ENCODE peak calls at places on chromosomes 16 and 17, in four cellular contexts. One of them, this sample, is unnamed.

GRCh38 chr16:50884066-50884860 is 142.4 kb downstream of the CYLD start:
- DNase-seq in uterus: no peak
- DNase-seq in spleen: no peak
- DNase-seq in endothelial cell: peak; percentile 63
- DNase-seq in this sample: peak; percentile 65

GRCh38 chr16:51112311-51112710 is 38.8 kb downstream of the SALL1 start:
- DNase-seq in uterus: no peak
- DNase-seq in spleen: no peak
- DNase-seq in endothelial cell: no peak
- DNase-seq in this sample: no peak

GRCh38 chr16:68086336-68086821 is 1.2 kb downstream of the NFATC3 start:
- DNase-seq in uterus: no peak
- DNase-seq in spleen: no peak
- DNase-seq in endothelial cell: no peak
- DNase-seq in this sample: no peak

GRCh38 chr16:58264961-58265479 is 29.8 kb downstream of the PRSS54 start:
- DNase-seq in uterus: no peak
- DNase-seq in spleen: no peak
- DNase-seq in endothelial cell: no peak
- DNase-seq in this sample: peak; percentile 43

GRCh38 chr16:28304214-28304613 is 11.9 kb downstream of the SBK1 start:
- DNase-seq in uterus: no peak
- DNase-seq in spleen: no peak
- DNase-seq in endothelial cell: peak; percentile 57
- DNase-seq in this sample: peak; percentile 33

GRCh38 chr17:58224315-58224714 is 5.3 kb upstream of the MKS1 start:
- DNase-seq in uterus: no peak
- DNase-seq in spleen: no peak
- DNase-seq in endothelial cell: no peak
- DNase-seq in this sample: no peak

GRCh38 chr17:42387221-42387657 is 1.0 kb downstream of the STAT3 start:
- DNase-seq in uterus: peak; percentile 45
- DNase-seq in spleen: no peak
- DNase-seq in endothelial cell: no peak
- DNase-seq in this sample: no peak

GRCh38 chr16:47260496-47260895 is 116.8 kb upstream of the NETO2 start:
- DNase-seq in uterus: no peak
- DNase-seq in spleen: no peak
- DNase-seq in endothelial cell: no peak
- DNase-seq in this sample: no peak

GRCh38 chr16:53717577-53717976 is 13.6 kb downstream of the FTO start:
- DNase-seq in uterus: no peak
- DNase-seq in spleen: no peak
- DNase-seq in endothelial cell: no peak
- DNase-seq in this sample: no peak

GRCh38 chr16:84839956-84840355 is 20.2 kb downstream of the CRISPLD2 start:
- DNase-seq in uterus: no peak
- DNase-seq in spleen: no peak
- DNase-seq in endothelial cell: no peak
- DNase-seq in this sample: no peak

GRCh38 chr16:4346205-4346781 is 4.8 kb downstream of the PAM16 start:
- DNase-seq in uterus: no peak
- DNase-seq in spleen: no peak
- DNase-seq in endothelial cell: no peak
- DNase-seq in this sample: no peak

GRCh38 chr16:17784073-17784472 is 313.3 kb upstream of the XYLT1 start:
- DNase-seq in uterus: no peak
- DNase-seq in spleen: no peak
- DNase-seq in endothelial cell: peak; percentile 9
- DNase-seq in this sample: no peak

GRCh38 chr17:61782683-61783082 is 80.6 kb downstream of the BRIP1 start:
- DNase-seq in uterus: no peak
- DNase-seq in spleen: no peak
- DNase-seq in endothelial cell: no peak
- DNase-seq in this sample: no peak

GRCh38 chr16:73126453-73126853 is 78.5 kb upstream of the ZFHX3 start:
- DNase-seq in uterus: peak; percentile 70
- DNase-seq in spleen: no peak
- DNase-seq in endothelial cell: no peak
- DNase-seq in this sample: peak; percentile 7

GRCh38 chr17:57305918-57306317 is 49.6 kb downstream of the MSI2 start:
- DNase-seq in uterus: no peak
- DNase-seq in spleen: no peak
- DNase-seq in endothelial cell: no peak
- DNase-seq in this sample: no peak

GRCh38 chr17:78396436-78397335 is 18.2 kb downstream of the PGS1 start:
- DNase-seq in uterus: no peak
- DNase-seq in spleen: no peak
- DNase-seq in endothelial cell: no peak
- DNase-seq in this sample: no peak

GRCh38 chr16:2339521-2340484 is 725 bp downstream of the ABCA3 start:
- DNase-seq in uterus: peak; percentile 43
- DNase-seq in spleen: peak; percentile 85
- DNase-seq in endothelial cell: peak; percentile 42
- DNase-seq in this sample: peak; percentile 53
- TF ChIP-seq CTCF in uterus: no peak
- TF ChIP-seq CTCF in spleen: no peak
- TF ChIP-seq CTCF in endothelial cell: no peak
- TF ChIP-seq CTCF in this sample: no peak

DNA sequence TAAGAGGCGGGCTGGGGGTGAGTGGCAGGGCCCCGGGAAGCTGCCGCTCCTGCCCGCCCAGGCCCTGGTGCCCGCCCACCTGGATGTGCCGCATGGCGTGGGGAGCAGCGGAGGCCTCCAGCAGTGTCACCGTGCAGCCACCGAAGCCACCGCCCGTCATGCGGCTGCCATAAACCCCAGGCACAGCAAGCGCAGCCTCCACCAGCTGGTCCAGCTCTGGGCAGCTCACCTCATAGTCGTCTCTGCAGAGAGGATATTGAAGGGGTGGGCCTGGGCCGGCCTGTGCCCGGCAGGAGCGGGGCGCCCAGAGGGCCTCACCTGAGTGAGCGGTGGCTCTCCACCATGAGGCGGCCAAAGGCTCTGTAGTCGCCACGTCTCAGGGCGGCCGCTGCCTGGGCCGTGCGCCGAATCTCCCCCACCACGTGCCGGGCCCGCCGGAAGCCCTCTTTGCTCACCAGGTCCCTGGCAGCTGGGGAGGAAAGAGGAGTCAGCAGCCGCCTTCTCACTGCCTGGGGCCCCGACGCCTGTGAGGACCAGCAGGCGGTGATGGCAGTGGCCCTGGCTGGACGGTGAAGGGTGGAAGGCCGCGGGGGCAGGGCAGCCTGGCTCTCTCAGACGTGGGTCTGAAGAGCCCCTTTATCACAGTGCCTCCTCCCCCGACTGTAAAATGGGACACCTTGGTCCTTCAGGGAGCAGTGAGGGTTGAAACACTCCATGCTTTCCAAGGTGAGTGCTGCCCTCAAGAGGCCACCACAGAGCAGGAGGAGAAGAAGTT is 6.7 kb downstream of the GALK1 start:
- DNase-seq in uterus: no peak
- DNase-seq in spleen: no peak
- DNase-seq in endothelial cell: no peak
- DNase-seq in this sample: no peak
- TF ChIP-seq CTCF in uterus: no peak
- TF ChIP-seq CTCF in spleen: no peak
- TF ChIP-seq CTCF in endothelial cell: no peak
- TF ChIP-seq CTCF in this sample: peak; percentile 18

GRCh38 chr16:77169650-77170236 is 21.2 kb upstream of the MON1B start:
- DNase-seq in uterus: no peak
- DNase-seq in spleen: no peak
- DNase-seq in endothelial cell: peak; percentile 62
- DNase-seq in this sample: peak; percentile 70
- TF ChIP-seq CTCF in uterus: no peak
- TF ChIP-seq CTCF in spleen: peak; percentile 24
- TF ChIP-seq CTCF in endothelial cell: peak; percentile 77
- TF ChIP-seq CTCF in this sample: peak; percentile 69

DNA sequence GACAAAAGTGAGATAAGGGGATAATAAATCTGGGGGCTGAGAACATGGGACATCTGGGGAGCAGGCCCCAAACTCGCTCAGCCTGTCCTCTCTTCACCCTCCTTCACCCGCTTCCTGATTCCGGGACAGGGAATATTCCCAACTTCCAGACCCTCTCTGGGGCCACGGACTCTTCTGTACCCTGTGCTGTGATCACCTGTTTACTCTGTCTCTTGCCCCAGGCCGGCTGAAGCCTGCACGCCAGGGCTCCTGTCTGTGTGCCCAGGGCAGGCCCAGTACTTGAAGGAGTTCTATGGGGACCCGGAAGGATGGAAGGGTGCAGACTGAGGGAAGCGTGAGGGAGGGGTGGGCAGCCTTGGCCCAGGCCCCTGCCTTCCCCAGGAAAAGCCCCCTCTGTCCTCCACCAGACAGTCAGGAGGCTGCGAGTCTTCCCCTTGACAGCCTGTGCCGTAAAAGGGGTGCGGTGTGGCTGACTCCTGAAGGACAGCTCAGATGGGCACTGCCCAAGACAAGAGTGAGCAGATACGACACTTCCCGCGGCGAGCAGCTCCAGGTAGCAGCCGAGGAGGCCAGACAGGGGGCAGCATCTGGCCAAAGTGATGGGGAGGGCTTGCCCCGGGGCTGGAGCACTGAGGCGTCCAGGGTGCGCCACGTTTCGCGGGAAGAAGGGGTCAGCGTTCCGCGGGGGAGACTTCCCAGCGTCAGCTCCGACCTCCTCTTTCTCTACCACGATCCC is 1.0 kb upstream of the CCNF start:
- DNase-seq in uterus: peak; percentile 44
- DNase-seq in spleen: peak; percentile 87
- DNase-seq in endothelial cell: peak; percentile 43
- DNase-seq in this sample: peak; percentile 70
- TF ChIP-seq CTCF in uterus: no peak
- TF ChIP-seq CTCF in spleen: peak; percentile 24
- TF ChIP-seq CTCF in endothelial cell: no peak
- TF ChIP-seq CTCF in this sample: no peak

GRCh38 chr17:2023692-2024571 is 1.2 kb downstream of the RTN4RL1 start:
- DNase-seq in uterus: peak; percentile 61
- DNase-seq in spleen: no peak
- DNase-seq in endothelial cell: peak; percentile 59
- DNase-seq in this sample: peak; percentile 16
- TF ChIP-seq CTCF in uterus: no peak
- TF ChIP-seq CTCF in spleen: no peak
- TF ChIP-seq CTCF in endothelial cell: no peak
- TF ChIP-seq CTCF in this sample: no peak

This sample was measured in Calu3.